ENCODE peak calls at places on chromosome 20, in four cellular contexts. J is body of pancreas, F is hepatocyte, P is H9. K is an unnamed sample.
A peak's percentile ranks its signal among the peaks of the same experiment; 100 is the strongest.

GRCh38 chr20:22403860-22404608 is 180.3 kb downstream of the FOXA2 start:
- DNase-seq in J (peak; percentile 39), P (no peak), F (peak; percentile 23), K (no peak)

GRCh38 chr20:62163986-62164762 is 18.7 kb upstream of the MTG2 start:
- DNase-seq in F (no peak), P (no peak), J (no peak), K (no peak)

GRCh38 chr20:58447733-58448391 is 58.8 kb downstream of the VAPB start:
- DNase-seq in F (peak; percentile 71), P (peak; percentile 73), J (peak; percentile 53), K (no peak)

GRCh38 chr20:834151-834747 is 734 bp downstream of the FAM110A start:
- DNase-seq in F (no peak), J (no peak), P (no peak), K (no peak)

GRCh38 chr20:3431109-3431508 is 23.6 kb upstream of the DNAAF9 start:
- DNase-seq in F (no peak), J (no peak), P (no peak), K (no peak)

GRCh38 chr20:55684578-55684977 is 320.7 kb downstream of the CBLN4 start:
- DNase-seq in P (no peak), J (no peak), F (no peak), K (no peak)

GRCh38 chr20:43832961-43833360 is 81.7 kb upstream of the TOX2 start:
- DNase-seq in J (no peak), F (no peak), P (no peak), K (no peak)

GRCh38 chr20:54706581-54706980 is 231.2 kb downstream of the DOK5 start:
- DNase-seq in J (no peak), F (no peak), P (no peak), K (no peak)

GRCh38 chr20:34954905-34955231 is 738 bp downstream of the GSS start:
- DNase-seq in P (no peak), F (peak; percentile 28), J (peak; percentile 25), K (peak; percentile 70)

GRCh38 chr20:61849376-61849775 is 216.3 kb downstream of the TAF4 start:
- DNase-seq in F (no peak), J (no peak), P (no peak), K (no peak)

GRCh38 chr20:16393836-16394235 is 179.4 kb downstream of the KIF16B start:
- DNase-seq in F (no peak), J (no peak), P (no peak), K (no peak)

GRCh38 chr20:5524886-5525285 is 208.1 kb upstream of the PROKR2 start:
- DNase-seq in J (no peak), P (no peak), F (no peak), K (no peak)

GRCh38 chr20:50504231-50504823 is 5.9 kb upstream of the PTPN1 start:
- DNase-seq in F (no peak), J (no peak), P (no peak), K (no peak)

GRCh38 chr20:50506270-50506579 is 4.0 kb upstream of the PTPN1 start:
- DNase-seq in F (no peak), J (no peak), P (no peak), K (no peak)

GRCh38 chr20:50496773-50497375 is 13.3 kb upstream of the PTPN1 start:
- DNase-seq in J (no peak), P (no peak), F (no peak), K (no peak)

DNA sequence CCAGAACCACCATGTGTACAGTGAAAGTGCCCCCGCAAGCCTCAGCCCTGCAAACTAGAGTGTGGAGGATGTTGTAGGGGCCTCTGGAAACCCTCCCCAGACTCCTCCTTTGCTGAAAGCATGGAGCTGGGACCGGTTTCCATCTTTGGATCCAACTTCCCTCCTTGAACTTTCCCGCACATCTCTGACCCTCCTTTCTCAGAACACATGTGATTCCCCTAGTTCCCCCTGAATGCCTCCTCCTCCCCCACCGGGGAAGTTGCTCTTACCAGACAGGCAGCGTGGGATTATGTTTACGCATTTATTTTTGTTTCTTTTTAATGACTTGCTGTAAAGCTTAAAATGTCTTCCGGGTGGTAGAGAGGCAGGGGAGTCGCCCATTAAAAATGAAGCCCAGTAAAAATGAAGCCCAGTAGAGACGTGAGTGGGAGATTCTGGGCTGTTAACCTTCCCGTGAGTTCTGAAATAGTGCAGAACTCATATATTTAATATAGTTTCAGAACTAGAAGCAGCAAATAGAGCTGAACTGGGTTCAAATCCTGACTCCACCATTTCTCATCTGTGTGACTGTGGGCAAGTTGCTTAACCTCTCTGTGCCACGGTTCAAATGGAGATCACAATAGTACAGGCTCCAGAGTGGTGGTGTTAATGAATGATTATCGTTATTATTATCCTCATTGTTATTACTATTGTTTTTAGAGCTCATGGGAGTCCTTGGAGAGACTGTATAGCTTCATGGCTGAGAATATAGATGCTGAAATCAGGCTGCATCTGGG is 8.0 kb upstream of the PTPN1 start:
- DNase-seq in J (no peak), F (no peak), P (no peak), K (no peak)
- H3K27ac ChIP-seq in J (no peak overlapping the region), F (peak overlapping the region; percentile 78), P (no peak overlapping the region), K (peak overlapping the region; percentile 65)

GRCh38 chr20:49543071-49543857 is 24.7 kb downstream of the PTGIS start:
- DNase-seq in P (no peak), J (no peak), F (no peak), K (no peak)
- TF ChIP-seq CTCF in P (no peak), J (no peak), F (no peak), K (no peak)

GRCh38 chr20:50728981-50729874 is 2.2 kb upstream of the PARD6B start:
- DNase-seq in F (peak; percentile 61), P (peak; percentile 31), J (peak; percentile 40), K (no peak)
- H3K27ac ChIP-seq in F (peak overlapping the region; percentile 96), P (no peak overlapping the region), J (peak overlapping the region; percentile 88), K (no peak overlapping the region)

GRCh38 chr20:51488331-51488730 is 54.2 kb downstream of the NFATC2 start:
- DNase-seq in F (no peak), J (no peak), P (no peak), K (no peak)

GRCh38 chr20:51489611-51490010 is 52.9 kb downstream of the NFATC2 start:
- DNase-seq in F (no peak), P (no peak), J (no peak), K (no peak)

GRCh38 chr20:51486197-51487005 is 56.1 kb downstream of the NFATC2 start:
- DNase-seq in P (no peak), J (no peak), F (no peak), K (no peak)

GRCh38 chr20:51487076-51487475 is 55.4 kb downstream of the NFATC2 start:
- DNase-seq in J (no peak), P (no peak), F (no peak), K (no peak)

DNA sequence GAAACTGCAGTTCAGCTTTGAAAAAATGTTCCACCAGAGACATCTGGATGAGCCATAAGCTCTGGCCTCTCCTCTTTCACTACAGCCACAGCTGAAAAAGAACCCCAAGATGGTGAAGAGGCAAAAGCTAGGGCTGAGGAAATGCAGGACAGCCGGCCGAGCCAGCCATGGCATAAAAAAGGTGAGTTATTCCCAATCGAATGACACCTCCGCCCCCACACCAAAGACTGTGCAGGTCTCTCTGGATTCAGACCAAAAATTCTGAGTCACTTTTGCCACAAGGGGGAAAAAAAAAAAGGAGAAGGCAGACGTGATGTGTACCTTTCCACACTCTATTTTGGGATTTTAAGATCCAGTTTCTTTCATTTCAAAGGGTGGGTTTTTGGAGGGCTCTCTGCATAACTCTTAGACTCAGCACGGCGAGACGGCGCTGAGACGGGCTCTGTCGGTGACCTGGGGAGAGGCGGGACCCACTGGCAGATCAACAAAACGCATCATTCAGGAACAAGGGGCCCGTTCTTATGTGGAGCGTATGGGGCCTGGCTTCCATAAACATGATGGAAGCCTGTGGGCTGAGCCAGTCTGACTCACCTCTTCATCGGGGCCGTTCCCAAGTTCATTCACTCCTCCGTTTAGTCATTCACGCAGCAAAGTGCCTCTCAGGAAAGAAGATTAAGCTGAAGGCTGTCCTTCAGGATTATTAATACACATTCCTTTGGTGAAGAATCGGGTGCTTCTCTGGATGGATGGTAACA is 54.8 kb downstream of the NFATC2 start:
- DNase-seq in P (no peak), F (peak; percentile 62), J (no peak), K (no peak)
- TF ChIP-seq CTCF in P (no peak), F (no peak), J (no peak), K (no peak)

GRCh38 chr20:40743172-40743775 is 54.2 kb upstream of the MAFB start:
- DNase-seq in J (no peak), P (no peak), F (no peak), K (no peak)
- H3K27ac ChIP-seq in J (no peak overlapping the region), P (no peak overlapping the region), F (no peak overlapping the region), K (no peak overlapping the region)

K was measured in coronary artery.